ENCODE peak calls at places on chromosome 14, in five cellular contexts. One of them, this sample, is unnamed.

GRCh38 chr14:93977790-93978581 is 1.6 kb upstream of the ASB2 start:
- DNase-seq in BE2C: no peak
- DNase-seq in endodermal cell: no peak
- DNase-seq in SJSA1: no peak
- DNase-seq in right lobe of liver: no peak
- DNase-seq in this sample: no peak

GRCh38 chr14:100664841-100665425 is 61.8 kb upstream of the DLK1 start:
- DNase-seq in SJSA1: no peak
- DNase-seq in endodermal cell: peak; percentile 51
- DNase-seq in BE2C: no peak
- DNase-seq in right lobe of liver: no peak
- DNase-seq in this sample: peak; percentile 45

GRCh38 chr14:76348898-76349297 is 27.0 kb upstream of the ESRRB start:
- DNase-seq in right lobe of liver: no peak
- DNase-seq in SJSA1: peak; percentile 75
- DNase-seq in BE2C: peak; percentile 69
- DNase-seq in endodermal cell: peak; percentile 83
- DNase-seq in this sample: peak; percentile 25

GRCh38 chr14:91038439-91038838 is 22.0 kb downstream of the RPS6KA5 start:
- DNase-seq in SJSA1: no peak
- DNase-seq in BE2C: no peak
- DNase-seq in endodermal cell: no peak
- DNase-seq in right lobe of liver: no peak
- DNase-seq in this sample: no peak

GRCh38 chr14:101196795-101197590 is 293.5 kb upstream of the RTL1 start:
- DNase-seq in SJSA1: no peak
- DNase-seq in right lobe of liver: peak; percentile 23
- DNase-seq in endodermal cell: peak; percentile 85
- DNase-seq in BE2C: peak; percentile 43
- DNase-seq in this sample: no peak

GRCh38 chr14:64762044-64763034 is 58.1 kb downstream of the PLEKHG3 start:
- DNase-seq in endodermal cell: peak; percentile 67
- DNase-seq in SJSA1: peak; percentile 82
- DNase-seq in BE2C: peak; percentile 97
- DNase-seq in right lobe of liver: no peak
- DNase-seq in this sample: peak; percentile 82

GRCh38 chr14:82755923-82756322 is 1222.3 kb upstream of the SEL1L start:
- DNase-seq in SJSA1: no peak
- DNase-seq in endodermal cell: no peak
- DNase-seq in right lobe of liver: no peak
- DNase-seq in BE2C: no peak
- DNase-seq in this sample: no peak

GRCh38 chr14:51872396-51872795 is 12.0 kb downstream of the GNG2 start:
- DNase-seq in endodermal cell: no peak
- DNase-seq in right lobe of liver: no peak
- DNase-seq in BE2C: peak; percentile 33
- DNase-seq in SJSA1: peak; percentile 20
- DNase-seq in this sample: no peak

GRCh38 chr14:78947681-78948080 is 777.5 kb downstream of the NRXN3 start:
- DNase-seq in right lobe of liver: no peak
- DNase-seq in BE2C: no peak
- DNase-seq in SJSA1: no peak
- DNase-seq in endodermal cell: no peak
- DNase-seq in this sample: no peak

GRCh38 chr14:50675597-50675996 is 7.5 kb upstream of the SAV1 start:
- DNase-seq in right lobe of liver: no peak
- DNase-seq in SJSA1: peak; percentile 52
- DNase-seq in BE2C: no peak
- DNase-seq in endodermal cell: no peak
- DNase-seq in this sample: no peak

GRCh38 chr14:36619131-36619530 is 36.7 kb upstream of the NKX2-8 start:
- DNase-seq in endodermal cell: no peak
- DNase-seq in SJSA1: no peak
- DNase-seq in BE2C: no peak
- DNase-seq in right lobe of liver: no peak
- DNase-seq in this sample: no peak

GRCh38 chr14:29898470-29898869 is 29.2 kb downstream of the PRKD1 start:
- DNase-seq in SJSA1: no peak
- DNase-seq in BE2C: no peak
- DNase-seq in endodermal cell: no peak
- DNase-seq in right lobe of liver: no peak
- DNase-seq in this sample: no peak

DNA sequence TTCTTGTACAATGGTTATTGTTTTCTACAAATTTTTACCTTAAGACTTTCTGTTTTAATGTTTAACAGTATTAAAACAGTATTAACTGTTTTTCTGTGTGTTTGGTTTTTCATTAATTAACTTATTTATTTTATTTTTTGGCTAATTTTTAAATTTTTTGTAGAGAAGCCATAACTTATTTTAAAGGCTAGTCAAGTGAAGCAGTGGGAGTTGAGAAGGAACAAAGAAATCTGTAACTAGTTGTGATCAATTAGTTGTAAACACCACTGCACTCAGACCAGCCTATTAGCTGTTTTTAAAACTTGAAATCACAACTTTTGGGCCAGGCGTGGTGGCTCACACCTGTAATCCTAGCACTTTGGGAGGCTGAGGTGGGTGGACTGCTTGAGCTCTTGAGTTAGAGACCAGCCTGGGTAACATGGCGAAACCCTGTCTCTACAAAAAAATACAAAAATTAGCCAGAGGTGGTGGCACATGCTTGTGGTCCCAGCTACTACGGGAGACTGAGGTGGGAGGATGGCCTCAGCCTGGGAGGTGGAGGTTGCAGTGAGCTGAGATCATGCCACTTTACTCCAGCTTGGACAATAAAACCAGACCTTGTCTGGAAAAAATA is 50.9 kb upstream of the HECTD1 start:
- DNase-seq in endodermal cell: no peak
- DNase-seq in right lobe of liver: no peak
- DNase-seq in SJSA1: no peak
- DNase-seq in BE2C: no peak
- DNase-seq in this sample: no peak
- H3K4me1 ChIP-seq in endodermal cell: no peaks in the 10 kb centered on the region
- H3K4me1 ChIP-seq in right lobe of liver: peaks cover 3% of the 10 kb centered on the region
- H3K4me1 ChIP-seq in SJSA1: peaks cover 4% of the 10 kb centered on the region
- H3K4me1 ChIP-seq in BE2C: no peaks in the 10 kb centered on the region
- H3K4me1 ChIP-seq in this sample: peaks cover 20% of the 10 kb centered on the region

GRCh38 chr14:98900236-98900635 is 371.8 kb downstream of the BCL11B start:
- DNase-seq in right lobe of liver: no peak
- DNase-seq in BE2C: no peak
- DNase-seq in endodermal cell: peak; percentile 26
- DNase-seq in SJSA1: no peak
- DNase-seq in this sample: no peak

GRCh38 chr14:98899441-98899840 is 372.6 kb downstream of the BCL11B start:
- DNase-seq in endodermal cell: peak; percentile 31
- DNase-seq in BE2C: no peak
- DNase-seq in right lobe of liver: no peak
- DNase-seq in SJSA1: no peak
- DNase-seq in this sample: no peak

GRCh38 chr14:98896476-98896875 is 375.5 kb downstream of the BCL11B start:
- DNase-seq in right lobe of liver: no peak
- DNase-seq in SJSA1: no peak
- DNase-seq in BE2C: no peak
- DNase-seq in endodermal cell: no peak
- DNase-seq in this sample: no peak

GRCh38 chr14:98900721-98901272 is 371.2 kb downstream of the BCL11B start:
- DNase-seq in BE2C: no peak
- DNase-seq in right lobe of liver: no peak
- DNase-seq in SJSA1: no peak
- DNase-seq in endodermal cell: no peak
- DNase-seq in this sample: no peak

GRCh38 chr14:98897605-98898309 is 374.2 kb downstream of the BCL11B start:
- DNase-seq in BE2C: no peak
- DNase-seq in SJSA1: no peak
- DNase-seq in endodermal cell: no peak
- DNase-seq in right lobe of liver: no peak
- DNase-seq in this sample: no peak
- H3K9me3 ChIP-seq in BE2C: no peaks in the 10 kb centered on the region
- H3K9me3 ChIP-seq in SJSA1: no peaks in the 10 kb centered on the region
- H3K9me3 ChIP-seq in endodermal cell: peaks cover 9% of the 10 kb centered on the region
- H3K9me3 ChIP-seq in right lobe of liver: no peaks in the 10 kb centered on the region
- H3K9me3 ChIP-seq in this sample: peaks cover 6% of the 10 kb centered on the region

GRCh38 chr14:69665596-69665995 is 54.2 kb downstream of the SUSD6 start:
- DNase-seq in BE2C: no peak
- DNase-seq in right lobe of liver: no peak
- DNase-seq in SJSA1: no peak
- DNase-seq in endodermal cell: no peak
- DNase-seq in this sample: no peak
- H3K4me1 ChIP-seq in BE2C: peaks cover 11% of the 10 kb centered on the region
- H3K4me1 ChIP-seq in right lobe of liver: no peaks in the 10 kb centered on the region
- H3K4me1 ChIP-seq in SJSA1: peaks cover 36% of the 10 kb centered on the region
- H3K4me1 ChIP-seq in endodermal cell: peaks cover 25% of the 10 kb centered on the region
- H3K4me1 ChIP-seq in this sample: peaks cover 97% of the 10 kb centered on the region

DNA sequence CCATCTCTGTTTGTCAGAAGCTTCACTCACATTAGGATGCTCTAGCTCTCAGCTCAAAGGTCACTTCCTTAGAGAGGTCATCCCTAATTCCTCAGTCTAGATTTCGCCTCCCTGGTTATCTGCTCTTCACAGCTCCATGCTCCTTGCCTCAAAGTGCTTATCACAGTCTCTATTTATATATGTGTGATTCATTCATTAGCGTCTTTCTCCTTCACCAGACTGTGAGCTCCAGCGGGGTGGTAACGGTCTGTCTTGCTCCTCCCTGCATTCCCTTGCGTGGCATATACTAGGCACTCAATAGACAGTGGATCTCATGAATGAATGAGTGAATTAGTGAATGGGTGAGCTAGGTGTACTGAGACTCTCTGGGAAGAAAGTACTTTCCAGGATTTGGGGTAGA is 6.9 kb downstream of the SYNDIG1L start:
- DNase-seq in right lobe of liver: no peak
- DNase-seq in endodermal cell: no peak
- DNase-seq in SJSA1: no peak
- DNase-seq in BE2C: no peak
- DNase-seq in this sample: no peak
- H3K9me3 ChIP-seq in right lobe of liver: no peaks in the 10 kb centered on the region
- H3K9me3 ChIP-seq in endodermal cell: no peaks in the 10 kb centered on the region
- H3K9me3 ChIP-seq in SJSA1: no peaks in the 10 kb centered on the region
- H3K9me3 ChIP-seq in BE2C: no peaks in the 10 kb centered on the region
- H3K9me3 ChIP-seq in this sample: peaks cover 10% of the 10 kb centered on the region